ENCODE peak calls at places on chromosomes 11 and 22, in seven cellular contexts. G is thyroid gland, M is OCI-LY7, C is psoas muscle, Y is right lobe of liver, S is PC-3, Z is AG04450. H is an unnamed sample.

GRCh38 chr11:12249590-12250260 is 127.6 kb upstream of the PARVA start:
- DNase-seq in S (no peak), M (no peak), Z (no peak), C (no peak), Y (no peak), G (peak), H (no peak)

GRCh38 chr11:10267821-10268220 is 26.2 kb downstream of the SBF2 start:
- DNase-seq in G (no peak), S (no peak), C (no peak), Y (no peak), M (no peak), Z (no peak), H (no peak)

GRCh38 chr22:28869736-28870135 is 13.6 kb upstream of the ZNRF3 start:
- DNase-seq in S (no peak), Y (no peak), M (no peak), G (no peak), Z (no peak), C (no peak), H (no peak)

GRCh38 chr11:121152764-121153163 is 51.7 kb downstream of the TECTA start:
- DNase-seq in M (no peak), Y (no peak), G (no peak), S (no peak), Z (no peak), C (no peak), H (no peak)

GRCh38 chr11:1296287-1296686 is 13.1 kb downstream of the TOLLIP start:
- DNase-seq in Z (no peak), G (no peak), S (no peak), M (no peak), C (no peak), Y (no peak), H (no peak)

GRCh38 chr22:29369460-29369859 is 18.9 kb downstream of the AP1B1 start:
- DNase-seq in M (no peak), G (peak), S (no peak), Z (no peak), Y (peak), C (peak), H (peak)

GRCh38 chr11:12280838-12281565 is 96.4 kb upstream of the PARVA start:
- DNase-seq in Z (no peak), C (no peak), Y (no peak), S (no peak), G (no peak), M (no peak), H (no peak)

GRCh38 chr22:28333106-28333505 is 346.5 kb downstream of the TTC28 start:
- DNase-seq in M (no peak), C (no peak), S (no peak), G (no peak), Z (no peak), Y (no peak), H (no peak)

GRCh38 chr22:45469573-45470383 is 32.9 kb upstream of the FBLN1 start:
- DNase-seq in Y (no peak), S (peak), G (no peak), C (no peak), Z (no peak), M (no peak), H (no peak)

GRCh38 chr11:123696183-123696582 is 41.8 kb upstream of the SCN3B start:
- DNase-seq in G (no peak), C (no peak), M (no peak), Y (no peak), Z (no peak), S (no peak), H (no peak)

GRCh38 chr11:68881320-68881719 is 22.3 kb downstream of the MRPL21 start:
- DNase-seq in M (no peak), S (no peak), Y (no peak), C (no peak), G (no peak), Z (no peak), H (no peak)

GRCh38 chr11:73177380-73178091 is 35.4 kb upstream of the FCHSD2 start:
- DNase-seq in Z (no peak), G (no peak), Y (no peak), M (no peak), C (peak), S (peak), H (peak)

GRCh38 chr11:76793834-76794291 is 10.7 kb downstream of the TSKU start:
- DNase-seq in S (no peak), C (no peak), Y (no peak), Z (no peak), G (no peak), M (no peak), H (no peak)

GRCh38 chr11:4983851-4984250 is 10.8 kb upstream of the OR51L1 start:
- DNase-seq in S (no peak), Y (no peak), M (no peak), C (no peak), Z (no peak), G (peak), H (no peak)

GRCh38 chr11:130040281-130040940 is 29.3 kb upstream of the APLP2 start:
- DNase-seq in Z (no peak), Y (no peak), M (no peak), S (no peak), C (no peak), G (no peak), H (no peak)

GRCh38 chr11:96187779-96188624 is 155.0 kb downstream of the MAML2 start:
- DNase-seq in G (no peak), C (no peak), Y (no peak), M (no peak), S (peak), Z (no peak), H (peak)
- H3K4me3 ChIP-seq in G (no peak), C (no peak), Y (no peak), M (no peak), S (no peak), Z (no peak), H (no peak)

DNA sequence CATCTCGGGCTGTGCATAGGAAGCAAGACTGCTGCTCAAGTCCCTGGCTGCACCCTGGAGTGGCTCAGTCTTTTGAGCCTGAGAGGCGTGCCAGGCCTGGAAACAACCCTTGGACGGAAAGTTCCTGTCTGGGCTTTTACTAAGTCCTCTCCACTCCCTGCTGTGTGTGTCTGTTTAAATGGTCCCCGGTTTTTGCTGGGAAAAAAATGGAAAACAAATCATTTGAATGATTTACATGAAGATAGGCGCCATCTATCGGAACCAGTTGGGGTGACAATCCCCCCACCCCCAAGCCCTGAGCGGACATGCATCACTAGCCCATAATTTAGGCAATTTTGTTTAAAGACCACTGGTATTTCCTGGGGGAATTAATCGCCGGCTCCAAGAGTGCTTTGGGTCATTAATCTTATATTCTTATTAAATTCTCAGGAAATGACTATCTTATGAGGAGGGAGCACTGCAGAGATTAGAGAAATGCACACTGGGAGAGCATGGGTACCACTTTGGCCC is 2.7 kb upstream of the GAB2 start:
- DNase-seq in M (peak), G (peak), Y (peak), S (peak), C (peak), Z (peak), H (peak)
- H3K27ac ChIP-seq in M (no peak), G (peak), Y (no peak), S (no peak), C (peak), Z (peak), H (peak)

DNA sequence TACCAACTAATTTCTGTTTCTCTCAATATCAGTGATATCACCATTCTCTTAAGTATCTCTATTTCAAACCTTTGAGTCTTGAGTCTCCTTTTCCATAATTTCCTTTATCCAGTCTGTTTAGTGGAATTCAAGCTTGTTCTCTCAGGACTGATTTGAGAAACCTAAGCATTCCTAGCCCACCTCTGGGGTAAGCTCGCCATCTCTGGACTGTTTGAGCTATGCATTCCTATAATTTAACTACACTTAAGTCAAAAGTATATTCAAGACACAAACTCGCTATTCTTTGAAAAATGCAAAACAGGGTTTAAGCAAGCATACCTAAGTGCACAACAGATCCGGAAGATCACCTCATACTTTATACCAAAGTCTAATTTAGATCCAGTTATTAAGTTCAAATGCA is 2.1 kb upstream of the DLAT start:
- DNase-seq in S (no peak), Y (no peak), M (peak), C (no peak), G (no peak), Z (no peak), H (no peak)
- TF ChIP-seq CTCF in S (peak), Y (no peak), M (peak), C (no peak), G (no peak), Z (no peak), H (no peak)

GRCh38 chr11:63811522-63811921 is 1.7 kb upstream of the SPINDOC start:
- DNase-seq in M (no peak), C (no peak), Z (no peak), S (no peak), Y (no peak), G (no peak), H (no peak)
- H3K4me3 ChIP-seq in M (no peak), C (no peak), Z (no peak), S (no peak), Y (no peak), G (no peak), H (no peak)

DNA sequence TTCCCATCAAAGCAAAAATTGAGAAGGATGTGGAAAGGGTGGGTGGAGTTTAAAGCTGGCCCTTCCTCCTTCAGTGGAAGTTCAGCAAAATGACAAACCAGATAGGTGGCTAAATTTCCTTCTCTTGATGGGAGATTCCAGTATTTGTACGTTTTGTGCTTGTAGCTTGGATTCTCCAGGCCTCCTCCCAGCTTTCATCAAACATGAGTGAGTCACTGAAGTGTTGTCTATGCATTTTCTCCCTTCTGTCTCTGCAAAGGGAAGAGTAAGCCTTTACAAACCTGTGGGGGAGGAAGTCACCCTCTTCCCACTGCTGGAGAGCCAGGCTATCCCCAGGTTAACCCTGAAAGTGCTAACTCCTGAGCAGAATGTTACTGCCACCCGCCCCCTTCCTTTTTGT is 6.4 kb downstream of the MARK2 start:
- DNase-seq in Y (no peak), M (no peak), G (no peak), C (no peak), Z (peak), S (peak), H (peak)
- H3K27ac ChIP-seq in Y (no peak), M (no peak), G (peak), C (no peak), Z (peak), S (peak), H (peak)

GRCh38 chr11:58745705-58746364 is 14.1 kb upstream of the GLYAT start:
- DNase-seq in Z (no peak), S (no peak), Y (no peak), C (no peak), G (no peak), M (no peak), H (no peak)

GRCh38 chr11:58742140-58742539 is 10.4 kb upstream of the GLYAT start:
- DNase-seq in M (no peak), Z (no peak), G (no peak), C (no peak), S (no peak), Y (no peak), H (no peak)

GRCh38 chr11:58741127-58741526 is 9.4 kb upstream of the GLYAT start:
- DNase-seq in M (no peak), Y (no peak), S (no peak), C (no peak), G (no peak), Z (no peak), H (no peak)

GRCh38 chr11:58744988-58745704 is 13.4 kb upstream of the GLYAT start:
- DNase-seq in S (no peak), C (no peak), G (no peak), Z (no peak), M (no peak), Y (no peak), H (no peak)

GRCh38 chr11:58742981-58743880 is 11.5 kb upstream of the GLYAT start:
- DNase-seq in S (no peak), M (peak), Y (no peak), C (no peak), G (no peak), Z (no peak), H (no peak)
- TF ChIP-seq CTCF in S (peak), M (peak), Y (no peak), C (no peak), G (no peak), Z (peak), H (no peak)

GRCh38 chr11:114304969-114305368 is 8.8 kb downstream of the NNMT start:
- DNase-seq in Z (no peak), S (no peak), G (no peak), C (no peak), M (no peak), Y (no peak), H (no peak)

GRCh38 chr11:114304065-114304464 is 7.9 kb downstream of the NNMT start:
- DNase-seq in G (no peak), S (no peak), Y (no peak), Z (no peak), M (no peak), C (no peak), H (no peak)

GRCh38 chr11:114301927-114302326 is 5.7 kb downstream of the NNMT start:
- DNase-seq in M (no peak), C (no peak), G (no peak), Z (no peak), S (no peak), Y (no peak), H (no peak)

GRCh38 chr11:114301088-114301487 is 4.9 kb downstream of the NNMT start:
- DNase-seq in C (no peak), S (no peak), G (no peak), M (no peak), Z (no peak), Y (no peak), H (no peak)

GRCh38 chr11:114302663-114303062 is 6.5 kb downstream of the NNMT start:
- DNase-seq in S (no peak), G (no peak), C (no peak), Z (no peak), Y (no peak), M (no peak), H (no peak)
- H3K4me3 ChIP-seq in S (no peak), G (no peak), C (peak), Z (no peak), Y (peak), M (no peak), H (no peak)

GRCh38 chr11:16984229-16984628 is 30.0 kb downstream of the PLEKHA7 start:
- DNase-seq in Z (no peak), S (no peak), Y (no peak), C (no peak), G (no peak), M (no peak), H (no peak)

GRCh38 chr11:16987205-16987568 is 27.0 kb downstream of the PLEKHA7 start:
- DNase-seq in G (peak), M (no peak), Y (no peak), S (no peak), C (no peak), Z (no peak), H (no peak)

GRCh38 chr11:16989554-16989953 is 24.7 kb downstream of the PLEKHA7 start:
- DNase-seq in C (no peak), G (no peak), S (no peak), Y (no peak), M (no peak), Z (no peak), H (no peak)

GRCh38 chr11:16985297-16985696 is 28.9 kb downstream of the PLEKHA7 start:
- DNase-seq in G (peak), Y (peak), C (no peak), Z (no peak), M (no peak), S (no peak), H (no peak)

GRCh38 chr11:16986434-16987204 is 27.6 kb downstream of the PLEKHA7 start:
- DNase-seq in S (peak), Y (peak), M (peak), G (peak), Z (no peak), C (no peak), H (no peak)
- H3K27ac ChIP-seq in S (peak), Y (peak), M (no peak), G (peak), Z (no peak), C (no peak), H (no peak)

DNA sequence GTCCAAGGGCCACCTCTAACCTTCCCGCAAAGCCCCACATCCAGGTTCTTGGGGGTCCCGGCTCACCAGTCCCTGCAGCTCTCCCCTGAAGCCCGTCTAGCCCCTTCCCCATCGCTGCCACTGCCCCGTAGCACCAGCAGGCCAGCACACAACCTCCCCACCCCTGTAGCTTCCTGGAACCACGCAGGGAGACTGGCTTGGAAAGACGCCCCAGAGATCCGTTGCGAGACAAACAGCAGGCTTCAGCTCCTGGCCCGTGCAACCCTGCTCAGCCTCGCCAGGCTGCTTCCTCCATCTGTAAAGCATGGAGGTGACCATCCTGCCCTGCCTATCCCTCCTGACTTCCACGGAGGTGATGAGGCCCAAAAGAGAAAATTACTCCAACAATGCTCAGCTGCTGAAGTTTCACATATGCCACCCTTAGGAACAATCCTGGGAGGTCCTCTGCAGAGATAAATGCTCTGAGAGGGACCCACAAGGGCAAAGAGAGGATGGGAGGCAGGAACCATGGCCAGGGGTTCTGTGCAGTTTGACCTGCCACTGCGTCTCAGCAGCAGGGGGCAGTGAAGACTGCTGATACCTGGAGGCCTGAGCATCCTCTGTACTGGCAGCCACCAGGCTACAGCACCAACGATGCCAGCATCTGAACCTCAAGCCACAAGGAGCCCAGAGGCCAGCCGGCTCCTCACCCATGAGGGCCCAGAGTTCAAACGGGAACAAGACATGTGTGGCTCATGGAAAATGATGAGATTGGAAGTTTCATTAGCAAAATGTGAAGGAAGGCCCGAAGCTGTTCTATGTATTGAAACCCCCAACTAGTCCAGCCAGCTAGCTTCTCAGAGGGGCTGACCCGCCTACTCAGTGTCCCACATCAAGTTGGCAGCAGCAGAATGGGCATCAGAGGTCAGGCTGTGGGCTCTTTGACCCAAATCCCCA is 16.1 kb downstream of the DGCR2 start:
- DNase-seq in Y (no peak), S (peak), Z (no peak), M (peak), C (no peak), G (no peak), H (peak)
- TF ChIP-seq CTCF in Y (peak), S (peak), Z (peak), M (peak), C (peak), G (no peak), H (no peak)